ENCODE peak calls at places on chromosomes 3 and 15, in nine cellular contexts. D is AG04450, I is A549, G is HFF-Myc, Q is foreskin fibroblast, R is right atrium auricular region, X is neural progenitor cell, T is choroid plexus epithelial cell, J is PC-9. M is an unnamed sample.

GRCh38 chr15:27248251-27248650 is 277.3 kb downstream of the GABRG3 start:
- DNase-seq in T (no peak), I (no peak), Q (no peak), J (no peak), G (no peak), D (no peak), X (no peak), R (no peak), M (no peak)

GRCh38 chr3:54773251-54773650 is 154.6 kb downstream of the LRTM1 start:
- DNase-seq in G (no peak), I (no peak), T (no peak), R (no peak), Q (peak), D (no peak), J (no peak), X (no peak), M (no peak)

GRCh38 chr3:153601422-153601853 is 439.4 kb downstream of the RAP2B start:
- DNase-seq in G (no peak), X (peak), R (no peak), I (no peak), D (no peak), Q (peak), T (no peak), J (no peak), M (peak)

GRCh38 chr3:112097378-112097777 is 11.2 kb downstream of the C3orf52 start:
- DNase-seq in I (peak), J (peak), D (peak), G (peak), R (no peak), X (no peak), T (peak), Q (peak), M (peak)

GRCh38 chr3:131231710-131232348 is 149.7 kb upstream of the NUDT16 start:
- DNase-seq in D (no peak), Q (peak), G (no peak), I (peak), J (no peak), T (peak), X (no peak), R (no peak), M (no peak)

GRCh38 chr3:14425574-14426304 is 23.3 kb downstream of the SLC6A6 start:
- DNase-seq in T (no peak), J (peak), R (no peak), I (no peak), X (no peak), Q (no peak), G (no peak), D (no peak), M (no peak)

GRCh38 chr3:19147905-19148767 is at the start of gene KCNH8:
- DNase-seq in Q (peak), R (no peak), I (no peak), J (no peak), T (no peak), D (no peak), G (no peak), X (peak), M (no peak)

GRCh38 chr3:171248426-171249115 is 211.6 kb downstream of the TNIK start:
- DNase-seq in X (no peak), R (no peak), D (no peak), T (no peak), J (no peak), G (no peak), I (no peak), Q (no peak), M (no peak)

GRCh38 chr3:65685621-65686020 is 353.1 kb downstream of the MAGI1 start:
- DNase-seq in Q (peak), G (no peak), R (no peak), D (no peak), X (no peak), I (no peak), J (no peak), T (peak), M (peak)

GRCh38 chr3:36175916-36176461 is 204.3 kb upstream of the STAC start:
- DNase-seq in G (no peak), Q (peak), R (no peak), X (no peak), J (no peak), D (no peak), T (no peak), I (no peak), M (no peak)

GRCh38 chr15:25055356-25056068 is 100.7 kb downstream of the SNRPN start:
- DNase-seq in G (no peak), X (no peak), D (no peak), R (peak), Q (no peak), T (no peak), I (no peak), J (no peak), M (no peak)

GRCh38 chr3:177345049-177345972 is 148.0 kb upstream of the TBL1XR1 start:
- DNase-seq in X (no peak), J (peak), T (peak), Q (peak), R (peak), I (peak), D (peak), G (peak), M (peak)

GRCh38 chr3:25495726-25496125 is 67.7 kb downstream of the RARB start:
- DNase-seq in X (no peak), G (no peak), Q (no peak), J (no peak), R (no peak), T (no peak), I (no peak), D (no peak), M (no peak)

GRCh38 chr3:8441969-8442559 is 59.6 kb upstream of the LMCD1 start:
- DNase-seq in I (peak), T (peak), X (peak), R (no peak), G (peak), Q (peak), J (no peak), D (peak), M (peak)

GRCh38 chr3:72960812-72961518 is 35.6 kb upstream of the PPP4R2 start:
- DNase-seq in D (peak), G (no peak), R (peak), J (peak), X (no peak), T (peak), Q (peak), I (no peak), M (peak)

GRCh38 chr15:67652586-67652985 is 110.1 kb downstream of the MAP2K5 start:
- DNase-seq in D (no peak), I (no peak), J (no peak), X (no peak), G (no peak), Q (no peak), T (no peak), R (no peak), M (no peak)

GRCh38 chr3:184506579-184506978 is 55.0 kb upstream of the EPHB3 start:
- DNase-seq in J (no peak), D (no peak), I (no peak), Q (peak), G (no peak), T (no peak), R (no peak), X (no peak), M (peak)

GRCh38 chr3:142498397-142499180 is 50.8 kb upstream of the XRN1 start:
- DNase-seq in I (no peak), X (no peak), G (no peak), R (no peak), J (no peak), D (no peak), T (peak), Q (peak), M (peak)

GRCh38 chr15:52257734-52258062 is 37.9 kb downstream of the MYO5C start:
- DNase-seq in R (no peak), I (no peak), J (no peak), Q (peak), G (no peak), D (no peak), T (peak), X (peak), M (peak)

GRCh38 chr3:13508496-13508895 is 28.4 kb downstream of the HDAC11 start:
- DNase-seq in T (no peak), J (no peak), G (no peak), D (no peak), X (no peak), R (no peak), I (no peak), Q (no peak), M (no peak)

GRCh38 chr3:48536787-48537186 is 19.8 kb downstream of the PFKFB4 start:
- DNase-seq in Q (no peak), R (no peak), D (no peak), T (no peak), X (no peak), G (no peak), J (no peak), I (no peak), M (no peak)

GRCh38 chr3:48536116-48536515 is 20.5 kb downstream of the PFKFB4 start:
- DNase-seq in D (no peak), J (no peak), T (no peak), R (no peak), I (no peak), X (no peak), G (no peak), Q (no peak), M (no peak)

GRCh38 chr3:48535578-48535977 is 21.0 kb downstream of the PFKFB4 start:
- DNase-seq in J (no peak), D (no peak), R (no peak), X (no peak), Q (no peak), I (no peak), G (no peak), T (no peak), M (no peak)

GRCh38 chr3:48543271-48543866 is 13.2 kb downstream of the PFKFB4 start:
- DNase-seq in R (peak), T (no peak), D (no peak), G (no peak), I (no peak), X (no peak), J (peak), Q (peak), M (no peak)

DNA sequence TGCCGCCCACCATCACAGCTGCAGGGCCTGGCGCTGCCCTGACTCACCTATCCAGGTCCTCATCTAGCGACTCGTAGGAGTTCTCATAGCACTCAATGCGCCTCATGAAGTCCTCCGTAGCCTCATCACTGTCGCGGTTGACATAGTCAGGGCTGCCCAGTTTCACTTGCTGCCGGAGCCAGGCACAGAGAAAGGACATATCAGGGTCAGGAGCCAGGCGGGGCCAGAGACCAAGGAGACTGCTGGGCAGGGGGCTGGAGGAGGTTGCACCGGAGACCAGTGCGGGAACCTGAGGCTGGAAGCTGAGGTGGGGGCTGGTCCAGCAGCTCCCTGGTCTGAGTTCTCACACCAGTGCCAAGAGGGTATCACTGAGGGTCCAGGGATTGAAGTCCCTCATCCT is 18.2 kb downstream of the PFKFB4 start:
- DNase-seq in T (no peak), J (no peak), Q (no peak), I (no peak), D (no peak), R (no peak), X (no peak), G (no peak), M (no peak)
- TF ChIP-seq CTCF in T (no peak), J (no peak), Q (no peak), I (no peak), D (no peak), R (no peak), X (no peak), G (no peak), M (no peak)

GRCh38 chr3:150890831-150891230 is 14.4 kb downstream of the MINDY4B start:
- DNase-seq in Q (no peak), I (no peak), D (no peak), G (no peak), T (no peak), R (no peak), X (no peak), J (no peak), M (no peak)
- H3K4me3 ChIP-seq in Q (no peak), I (no peak), D (no peak), G (no peak), T (no peak), R (no peak), X (no peak), J (no peak), M (no peak)

DNA sequence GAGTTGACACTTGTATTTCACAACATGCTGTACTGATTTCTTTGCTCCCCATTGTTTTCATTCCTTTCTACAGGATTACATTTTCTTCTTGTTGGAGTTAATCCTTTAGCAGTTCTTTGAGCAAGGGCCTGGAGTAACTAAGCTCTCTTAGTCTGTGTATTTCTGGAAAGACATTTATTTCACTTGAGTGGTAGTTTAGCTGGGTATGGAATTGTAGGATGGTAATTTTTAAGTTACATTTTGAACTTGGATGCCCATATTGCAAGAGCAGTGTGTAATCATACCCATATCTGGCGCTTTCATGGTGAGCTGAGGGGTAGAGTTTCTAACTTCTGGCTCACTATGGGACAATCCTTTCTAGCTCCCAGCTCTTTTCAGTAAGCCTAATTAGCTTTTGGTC is 74.6 kb downstream of the SLC6A11 start:
- DNase-seq in X (no peak), I (no peak), R (no peak), J (no peak), T (no peak), D (no peak), Q (no peak), G (no peak), M (no peak)
- TF ChIP-seq CTCF in X (no peak), I (no peak), R (no peak), J (no peak), T (no peak), D (no peak), Q (no peak), G (no peak), M (no peak)

GRCh38 chr3:128629936-128630335 is 20.7 kb downstream of the RPN1 start:
- DNase-seq in T (no peak), R (no peak), X (no peak), Q (no peak), D (no peak), J (no peak), G (no peak), I (no peak), M (no peak)

GRCh38 chr3:128634075-128634611 is 16.5 kb downstream of the RPN1 start:
- DNase-seq in T (no peak), X (no peak), G (no peak), D (no peak), J (no peak), I (no peak), Q (no peak), R (no peak), M (no peak)

DNA sequence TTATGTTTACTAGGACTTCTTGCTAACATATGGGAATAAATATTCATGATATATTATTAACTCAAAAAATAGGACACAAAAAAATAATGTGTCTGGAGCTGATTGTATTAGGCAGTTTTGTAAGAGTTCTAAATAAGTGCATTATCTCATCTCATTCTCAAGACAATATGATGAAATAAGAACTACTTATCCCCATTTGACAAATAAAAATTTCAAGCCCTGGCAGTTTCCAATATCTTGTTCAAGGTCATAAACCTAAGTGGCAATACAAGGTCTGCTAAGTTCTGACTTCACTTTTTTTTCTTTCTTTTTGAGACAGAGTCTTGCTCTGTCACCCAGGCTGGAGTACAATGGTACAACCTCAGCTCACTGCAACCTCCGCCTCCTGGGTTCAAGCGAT is 18.3 kb downstream of the RPN1 start:
- DNase-seq in R (no peak), I (no peak), T (no peak), G (no peak), J (no peak), Q (no peak), X (no peak), D (no peak), M (peak)
- H3K4me3 ChIP-seq in R (no peak), I (no peak), T (no peak), G (no peak), J (no peak), Q (no peak), X (no peak), D (no peak), M (no peak)

DNA sequence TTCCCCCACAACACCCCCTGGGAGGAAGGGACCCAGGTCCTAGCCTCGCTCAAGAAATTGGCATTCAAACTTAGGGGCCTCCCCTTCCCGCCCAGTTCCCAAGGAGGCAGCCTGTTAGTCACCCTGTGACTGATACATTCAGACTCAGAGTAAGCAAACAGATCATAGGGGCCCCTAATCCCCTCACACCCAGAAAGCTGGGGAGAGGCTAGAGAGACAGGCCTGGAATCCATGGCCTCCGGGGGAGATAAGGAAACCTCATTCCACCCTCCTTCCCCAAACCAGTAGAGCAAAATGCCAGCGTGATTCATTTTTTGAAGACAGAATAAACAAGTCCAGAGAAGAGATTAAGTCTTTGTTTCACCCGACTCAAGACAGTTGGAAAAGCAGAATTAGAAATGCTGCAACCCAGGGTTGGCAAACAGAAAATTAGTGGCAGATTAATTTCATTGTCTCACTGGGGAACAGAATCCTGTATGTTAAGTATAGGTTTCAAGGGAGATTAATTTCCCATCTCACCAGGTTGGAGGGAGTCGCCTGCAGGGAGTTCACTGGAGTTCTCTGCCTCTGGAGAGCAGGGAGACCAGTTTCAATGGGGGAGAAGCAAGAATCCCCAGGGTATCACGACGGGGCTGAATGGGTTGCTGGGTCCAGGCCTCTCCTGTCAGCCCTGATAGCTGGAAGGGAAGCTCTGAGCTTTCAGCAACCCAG is 268.3 kb downstream of the UACA start:
- DNase-seq in I (peak), R (no peak), G (no peak), D (peak), X (peak), T (peak), J (peak), Q (peak), M (peak)
- TF ChIP-seq CTCF in I (no peak), R (no peak), G (no peak), D (no peak), X (no peak), T (no peak), J (no peak), Q (no peak), M (no peak)

GRCh38 chr3:159733194-159733860 is 255.3 kb upstream of the IL12A start:
- DNase-seq in D (peak), X (peak), T (peak), J (peak), G (no peak), I (peak), Q (peak), R (no peak), M (peak)
- H3K4me3 ChIP-seq in D (peak), X (peak), T (no peak), J (peak), G (no peak), I (peak), Q (no peak), R (no peak), M (no peak)

GRCh38 chr3:82707035-82707434 is 945.6 kb upstream of the GBE1 start:
- DNase-seq in G (no peak), T (no peak), I (peak), J (no peak), R (no peak), X (peak), D (no peak), Q (peak), M (no peak)
- TF ChIP-seq CTCF in G (no peak), T (peak), I (no peak), J (no peak), R (no peak), X (peak), D (no peak), Q (no peak), M (no peak)

GRCh38 chr15:77569647-77570186 is 63.0 kb downstream of the LINGO1 start:
- DNase-seq in I (no peak), G (no peak), R (no peak), X (no peak), T (peak), Q (no peak), J (no peak), D (no peak), M (peak)
- H3K4me3 ChIP-seq in I (no peak), G (no peak), R (peak), X (no peak), T (peak), Q (no peak), J (no peak), D (no peak), M (peak)

GRCh38 chr3:140360332-140360731 is 317.5 kb upstream of the TRIM42 start:
- DNase-seq in Q (no peak), X (peak), G (no peak), D (no peak), J (no peak), T (peak), I (no peak), R (no peak), M (no peak)
- TF ChIP-seq CTCF in Q (no peak), X (peak), G (no peak), D (no peak), J (no peak), T (peak), I (no peak), R (peak), M (no peak)

DNA sequence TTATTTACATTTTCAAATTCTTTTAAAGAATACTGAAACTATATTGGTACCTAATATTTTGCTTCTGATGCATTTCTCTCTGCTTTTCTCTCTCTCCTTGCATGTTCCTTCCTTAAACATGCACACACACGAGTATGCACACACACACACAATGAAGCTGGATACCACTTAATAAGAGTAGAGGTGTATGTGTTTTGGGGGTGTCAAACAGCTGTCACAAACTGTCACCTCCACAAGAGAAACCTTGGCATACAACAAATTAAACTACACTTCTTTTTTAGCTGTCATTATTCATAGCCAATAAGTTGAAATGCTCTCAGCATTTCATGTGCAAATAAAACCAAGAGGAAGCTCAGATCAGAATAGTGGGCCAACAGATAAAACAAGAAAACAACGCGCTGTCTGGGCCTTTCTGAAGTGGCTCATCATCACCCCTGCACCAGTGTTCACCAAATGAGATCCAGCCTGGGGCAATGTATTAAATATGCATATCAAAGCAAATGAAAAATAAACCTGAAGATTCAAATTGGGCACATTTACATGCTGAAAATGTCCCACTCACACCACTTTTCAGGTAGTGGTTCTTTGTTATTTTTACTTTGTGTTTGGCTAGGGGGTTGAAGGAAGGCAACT is 9.7 kb downstream of the MEIS2 start:
- DNase-seq in Q (no peak), I (no peak), T (no peak), G (no peak), J (no peak), X (no peak), R (no peak), D (no peak), M (no peak)
- H3K4me3 ChIP-seq in Q (peak), I (no peak), T (no peak), G (no peak), J (no peak), X (no peak), R (no peak), D (no peak), M (peak)

M was measured in fibroblast of pulmonary artery.